ENCODE peak calls at places on chromosomes 2 and 18, in six cellular contexts. A is bronchial epithelial cell, G is fibroblast of the aortic adventitia, M is dorsolateral prefrontal cortex, B is BJ, V is tibial nerve. O is an unnamed sample.

GRCh38 chr2:224469374-224469964 is 67.6 kb upstream of the FAM124B start:
- DNase-seq in A (no peak), G (no peak), M (no peak), B (no peak), V (no peak), O (peak; percentile 9)

GRCh38 chr2:23375448-23375847 is 9.5 kb upstream of the KLHL29 start:
- DNase-seq in A (peak; percentile 69), G (no peak), M (no peak), B (no peak), V (no peak), O (no peak)

GRCh38 chr2:65387017-65387416 is 45.4 kb downstream of the SPRED2 start:
- DNase-seq in A (no peak), G (no peak), M (no peak), B (no peak), V (no peak), O (no peak)

GRCh38 chr18:67916142-67916541 is 399.6 kb upstream of the DSEL start:
- DNase-seq in A (peak; percentile 17), G (peak; percentile 7), M (peak; percentile 15), B (no peak), V (no peak), O (no peak)

GRCh38 chr2:5464657-5465056 is 227.5 kb upstream of the SOX11 start:
- DNase-seq in A (no peak), G (no peak), M (no peak), B (no peak), V (no peak), O (no peak)

GRCh38 chr2:98127229-98127989 is 40.4 kb downstream of the VWA3B start:
- DNase-seq in A (peak; percentile 59), G (no peak), M (no peak), B (no peak), V (no peak), O (no peak)

GRCh38 chr18:907880-908512 is 3.3 kb downstream of the ADCYAP1 start:
- DNase-seq in A (no peak), G (no peak), M (no peak), B (no peak), V (no peak), O (no peak)

GRCh38 chr2:224312741-224313140 is 89.2 kb downstream of the FAM124B start:
- DNase-seq in A (no peak), G (no peak), M (no peak), B (no peak), V (no peak), O (no peak)

GRCh38 chr2:155583674-155584195 is 748.8 kb downstream of the NR4A2 start:
- DNase-seq in A (no peak), G (no peak), M (no peak), B (no peak), V (no peak), O (no peak)

GRCh38 chr18:8758466-8758865 is 53.1 kb downstream of the MTCL1 start:
- DNase-seq in A (no peak), G (no peak), M (no peak), B (no peak), V (no peak), O (no peak)

GRCh38 chr18:36348971-36349417 is 51.5 kb downstream of the FHOD3 start:
- DNase-seq in A (no peak), G (no peak), M (no peak), B (no peak), V (no peak), O (no peak)

GRCh38 chr2:104820126-104820525 is 33.8 kb upstream of the POU3F3 start:
- DNase-seq in A (no peak), G (no peak), M (no peak), B (no peak), V (no peak), O (no peak)

GRCh38 chr2:43312751-43313641 is 86.6 kb upstream of the ZFP36L2 start:
- DNase-seq in A (peak; percentile 29), G (peak; percentile 72), M (no peak), B (peak; percentile 87), V (no peak), O (peak; percentile 63)

GRCh38 chr2:208363485-208363884 is 43.1 kb upstream of the PTH2R start:
- DNase-seq in A (peak; percentile 39), G (peak; percentile 86), M (no peak), B (peak; percentile 73), V (no peak), O (peak; percentile 84)

GRCh38 chr2:69716555-69717120 is 25.3 kb upstream of the ANXA4 start:
- DNase-seq in A (peak; percentile 54), G (peak; percentile 70), M (no peak), B (no peak), V (no peak), O (peak; percentile 46)

GRCh38 chr18:26545737-26546136 is 2.6 kb downstream of the KCTD1 start:
- DNase-seq in A (peak; percentile 31), G (no peak), M (no peak), B (no peak), V (no peak), O (no peak)
- H3K4me3 ChIP-seq in A (peak overlapping the region; percentile 67), G (peak overlapping the region; percentile 43), M (peak overlapping the region; percentile 80), B (no peak overlapping the region), V (no peak overlapping the region), O (no peak overlapping the region)

GRCh38 chr2:39920318-39920775 is 141.3 kb upstream of the THUMPD2 start:
- DNase-seq in A (no peak), G (no peak), M (no peak), B (no peak), V (no peak), O (no peak)

GRCh38 chr2:39914949-39915348 is 135.9 kb upstream of the THUMPD2 start:
- DNase-seq in A (no peak), G (no peak), M (no peak), B (no peak), V (no peak), O (no peak)

GRCh38 chr2:39922679-39923416 is 143.8 kb upstream of the THUMPD2 start:
- DNase-seq in A (no peak), G (peak; percentile 78), M (no peak), B (no peak), V (no peak), O (no peak)

GRCh38 chr2:39918886-39919285 is 139.8 kb upstream of the THUMPD2 start:
- DNase-seq in A (no peak), G (no peak), M (no peak), B (no peak), V (no peak), O (no peak)

GRCh38 chr2:39919511-39920317 is 140.7 kb upstream of the THUMPD2 start:
- DNase-seq in A (no peak), G (no peak), M (no peak), B (no peak), V (no peak), O (no peak)
- TF ChIP-seq CTCF in A (no peak), G (no peak), M (no peak), B (no peak), V (no peak), O (no peak)

GRCh38 chr2:36462311-36462710 is 106.7 kb downstream of the CRIM1 start:
- DNase-seq in A (peak; percentile 47), G (no peak), M (no peak), B (no peak), V (no peak), O (no peak)

GRCh38 chr2:36464006-36464721 is 108.6 kb downstream of the CRIM1 start:
- DNase-seq in A (no peak), G (no peak), M (no peak), B (no peak), V (no peak), O (no peak)

GRCh38 chr2:36461039-36461681 is 105.6 kb downstream of the CRIM1 start:
- DNase-seq in A (peak; percentile 93), G (peak; percentile 94), M (no peak), B (peak; percentile 78), V (no peak), O (peak; percentile 89)

GRCh38 chr2:36466135-36466534 is 110.6 kb downstream of the CRIM1 start:
- DNase-seq in A (no peak), G (no peak), M (no peak), B (no peak), V (no peak), O (no peak)

GRCh38 chr2:36463365-36463764 is 107.8 kb downstream of the CRIM1 start:
- DNase-seq in A (no peak), G (no peak), M (no peak), B (no peak), V (no peak), O (no peak)
- H3K4me3 ChIP-seq in A (no peak overlapping the region), G (no peak overlapping the region), M (no peak overlapping the region), B (no peak overlapping the region), V (no peak overlapping the region), O (no peak overlapping the region)

GRCh38 chr2:9737053-9737875 is 106.0 kb upstream of the TAF1B start:
- DNase-seq in A (no peak), G (no peak), M (no peak), B (no peak), V (no peak), O (peak; percentile 21)
- TF ChIP-seq CTCF in A (peak; percentile 18), G (no peak), M (no peak), B (peak; percentile 10), V (no peak), O (peak; percentile 3)

GRCh38 chr18:13266208-13267100 is 47.9 kb downstream of the LDLRAD4 start:
- DNase-seq in A (no peak), G (no peak), M (no peak), B (no peak), V (no peak), O (peak; percentile 38)

GRCh38 chr18:13269599-13270011 is 51.0 kb downstream of the LDLRAD4 start:
- DNase-seq in A (no peak), G (no peak), M (peak; percentile 65), B (no peak), V (no peak), O (peak; percentile 8)

GRCh38 chr18:13267517-13267916 is 49.0 kb downstream of the LDLRAD4 start:
- DNase-seq in A (no peak), G (no peak), M (no peak), B (no peak), V (no peak), O (peak; percentile 5)

GRCh38 chr18:13268746-13269285 is 50.3 kb downstream of the LDLRAD4 start:
- DNase-seq in A (no peak), G (peak; percentile 2), M (no peak), B (no peak), V (no peak), O (peak; percentile 33)

GRCh38 chr18:13268035-13268700 is 49.6 kb downstream of the LDLRAD4 start:
- DNase-seq in A (no peak), G (peak; percentile 45), M (no peak), B (no peak), V (no peak), O (peak; percentile 64)
- H3K4me3 ChIP-seq in A (no peak overlapping the region), G (no peak overlapping the region), M (no peak overlapping the region), B (no peak overlapping the region), V (no peak overlapping the region), O (no peak overlapping the region)

GRCh38 chr2:177712462-177712861 is 319.9 kb downstream of the AGPS start:
- DNase-seq in A (no peak), G (no peak), M (no peak), B (no peak), V (no peak), O (no peak)

GRCh38 chr2:177710889-177711288 is 318.3 kb downstream of the AGPS start:
- DNase-seq in A (no peak), G (no peak), M (no peak), B (no peak), V (no peak), O (no peak)

GRCh38 chr2:177710003-177710411 is 317.4 kb downstream of the AGPS start:
- DNase-seq in A (no peak), G (no peak), M (no peak), B (no peak), V (no peak), O (no peak)

GRCh38 chr2:177708660-177709328 is 316.2 kb downstream of the AGPS start:
- DNase-seq in A (no peak), G (no peak), M (no peak), B (no peak), V (no peak), O (no peak)

GRCh38 chr2:177711472-177712276 is 319.1 kb downstream of the AGPS start:
- DNase-seq in A (no peak), G (no peak), M (no peak), B (no peak), V (no peak), O (no peak)
- TF ChIP-seq CTCF in A (no peak), G (no peak), M (no peak), B (no peak), V (no peak), O (no peak)